ENCODE peak calls at places on chromosomes 1 and 21, in four cellular contexts. O is mucosa of gallbladder, Y is hepatocyte, U is HT1080. R is an unnamed sample.

GRCh38 chr1:36802018-36802417 is 232.3 kb downstream of the GRIK3 start:
- DNase-seq in O (no peak), Y (no peak), U (no peak), R (no peak)

GRCh38 chr1:26049531-26050254 is 3.8 kb upstream of the SLC30A2 start:
- DNase-seq in Y (peak), O (peak), U (peak), R (no peak)

GRCh38 chr21:38297193-38297592 is 40.4 kb downstream of the KCNJ15 start:
- DNase-seq in Y (peak), O (no peak), U (peak), R (no peak)

GRCh38 chr21:36589352-36589971 is 109.5 kb upstream of the SIM2 start:
- DNase-seq in O (peak), U (peak), Y (peak), R (peak)

GRCh38 chr1:231093158-231093922 is 53.3 kb upstream of the FAM89A start:
- DNase-seq in U (peak), O (no peak), Y (no peak), R (no peak)

GRCh38 chr1:190608282-190608681 is 130.6 kb upstream of the BRINP3 start:
- DNase-seq in U (no peak), Y (no peak), O (no peak), R (no peak)

GRCh38 chr1:10651377-10651776 is 145.1 kb downstream of the CASZ1 start:
- DNase-seq in Y (no peak), U (no peak), O (no peak), R (no peak)

GRCh38 chr1:17251246-17251645 is 2.3 kb downstream of the PADI3 start:
- DNase-seq in U (peak), Y (no peak), O (no peak), R (no peak)

GRCh38 chr1:112144738-112145426 is 155.4 kb upstream of the KCND3 start:
- DNase-seq in O (no peak), Y (no peak), U (no peak), R (no peak)

GRCh38 chr1:232911027-232911599 is 39.3 kb upstream of the NTPCR start:
- DNase-seq in U (no peak), O (no peak), Y (no peak), R (no peak)

GRCh38 chr21:35198982-35199732 is 150.1 kb upstream of the RUNX1 start:
- DNase-seq in O (no peak), Y (no peak), U (no peak), R (no peak)

GRCh38 chr1:226474041-226474440 is 66.1 kb upstream of the PARP1 start:
- DNase-seq in U (no peak), O (no peak), Y (no peak), R (no peak)

GRCh38 chr1:71343686-71344416 is 263.0 kb upstream of the ZRANB2 start:
- DNase-seq in U (no peak), Y (no peak), O (no peak), R (no peak)

GRCh38 chr1:155177192-155177917 is 3.7 kb downstream of the TRIM46 start:
- DNase-seq in Y (no peak), U (no peak), O (no peak), R (no peak)

GRCh38 chr1:28329395-28330153 is 734 bp downstream of the MED18 start:
- DNase-seq in O (no peak), Y (peak), U (peak), R (no peak)

GRCh38 chr1:2556277-2557145 is at the start of gene TNFRSF14:
- DNase-seq in Y (peak), U (peak), O (peak), R (peak)

GRCh38 chr1:39494671-39495410 is 3.4 kb downstream of the BMP8A start:
- DNase-seq in U (no peak), Y (no peak), O (no peak), R (no peak)

GRCh38 chr1:150066838-150067183 is 765 bp upstream of the VPS45 start:
- DNase-seq in Y (peak), U (no peak), O (no peak), R (peak)

GRCh38 chr1:21921100-21921875 is 15.8 kb downstream of the HSPG2 start:
- DNase-seq in U (no peak), Y (peak), O (no peak), R (no peak)

GRCh38 chr21:46094401-46095105 is 3.4 kb upstream of the COL6A2 start:
- DNase-seq in Y (no peak), O (no peak), U (no peak), R (no peak)

GRCh38 chr1:3581296-3581695 is 30.0 kb downstream of the MEGF6 start:
- DNase-seq in O (no peak), Y (no peak), U (no peak), R (no peak)

GRCh38 chr1:40930174-40930573 is 49.3 kb upstream of the CTPS1 start:
- DNase-seq in O (peak), U (no peak), Y (no peak), R (no peak)

GRCh38 chr1:114229368-114229767 is 75.7 kb upstream of the SYT6 start:
- DNase-seq in O (no peak), U (no peak), Y (no peak), R (no peak)